ENCODE peak calls at places on chromosomes 13 and 19, in six cellular contexts. D is DND-41, P is heart right ventricle, L is GM20000, I is HFFc6, G is gastrocnemius medialis. W is an unnamed sample.

GRCh38 chr13:49441312-49441711 is 2.6 kb downstream of the CAB39L start:
- DNase-seq in G (no peak), D (no peak), I (no peak), L (no peak), P (no peak), W (no peak)

GRCh38 chr13:96473463-96474157 is 383.7 kb downstream of the HS6ST3 start:
- DNase-seq in P (no peak), L (no peak), G (no peak), D (no peak), I (no peak), W (no peak)

GRCh38 chr13:51923983-51924539 is 62.3 kb downstream of the CCDC70 start:
- DNase-seq in I (no peak), P (no peak), L (no peak), D (no peak), G (no peak), W (peak; percentile 32)

GRCh38 chr19:18591735-18592385 is 3.3 kb downstream of the REX1BD start:
- DNase-seq in I (no peak), D (no peak), G (no peak), P (no peak), L (no peak), W (no peak)

GRCh38 chr13:97026759-97027555 is 32.7 kb upstream of the OXGR1 start:
- DNase-seq in P (no peak), D (no peak), I (no peak), G (no peak), L (no peak), W (no peak)

GRCh38 chr19:39341122-39341719 is 1.0 kb upstream of the SAMD4B start:
- DNase-seq in L (peak; percentile 31), G (peak; percentile 14), P (peak; percentile 21), D (peak; percentile 58), I (no peak), W (no peak)

GRCh38 chr19:6521718-6522646 is 8.8 kb upstream of the TNFSF9 start:
- DNase-seq in L (peak; percentile 66), G (no peak), I (no peak), D (peak; percentile 20), P (no peak), W (peak; percentile 86)

GRCh38 chr13:87344176-87344575 is 327.0 kb upstream of the SLITRK5 start:
- DNase-seq in D (no peak), L (no peak), I (no peak), P (no peak), G (no peak), W (no peak)

GRCh38 chr19:29665826-29666633 is 769 bp downstream of the PLEKHF1 start:
- DNase-seq in I (peak; percentile 14), G (peak; percentile 56), L (no peak), P (peak; percentile 76), D (no peak), W (peak; percentile 47)

GRCh38 chr19:33219261-33219812 is 6.3 kb downstream of the SLC7A10 start:
- DNase-seq in I (no peak), P (no peak), G (no peak), L (no peak), D (no peak), W (peak; percentile 27)

GRCh38 chr13:44103721-44104490 is 224.2 kb downstream of the LACC1 start:
- DNase-seq in P (no peak), G (no peak), L (no peak), I (no peak), D (no peak), W (no peak)

GRCh38 chr13:64078480-64078936 is 2662.9 kb upstream of the PCDH20 start:
- DNase-seq in D (no peak), I (no peak), P (no peak), G (no peak), L (no peak), W (no peak)

GRCh38 chr19:4327252-4327876 is 11.3 kb downstream of the STAP2 start:
- DNase-seq in P (peak; percentile 78), G (no peak), D (peak; percentile 25), I (no peak), L (peak; percentile 71), W (peak; percentile 92)

GRCh38 chr19:44356383-44357111 is at the start of gene ZNF112:
- DNase-seq in G (peak; percentile 85), I (peak; percentile 82), P (peak; percentile 78), L (no peak), D (no peak), W (peak; percentile 32)

GRCh38 chr19:29724102-29724641 is 9.1 kb upstream of the C19orf12 start:
- DNase-seq in I (no peak), D (peak; percentile 60), P (no peak), G (no peak), L (no peak), W (peak; percentile 69)

GRCh38 chr13:62119739-62120700 is 704.4 kb upstream of the PCDH20 start:
- DNase-seq in D (no peak), I (no peak), L (peak; percentile 13), G (no peak), P (no peak), W (no peak)

GRCh38 chr19:30226464-30227070 is 145.6 kb upstream of the ZNF536 start:
- DNase-seq in G (no peak), P (no peak), D (no peak), L (no peak), I (no peak), W (peak; percentile 3)

GRCh38 chr13:76380436-76381065 is 505.7 kb downstream of the KCTD12 start:
- DNase-seq in P (no peak), D (no peak), I (no peak), G (no peak), L (no peak), W (no peak)

GRCh38 chr13:91045351-91046034 is 302.0 kb upstream of the MIR17HG start:
- DNase-seq in L (no peak), D (no peak), I (no peak), P (no peak), G (no peak), W (no peak)

GRCh38 chr19:35869327-35870123 is 1.2 kb downstream of the APLP1 start:
- DNase-seq in G (no peak), P (peak; percentile 66), L (peak; percentile 91), I (peak; percentile 54), D (peak; percentile 20), W (peak; percentile 94)

GRCh38 chr13:46348976-46349375 is 38.1 kb downstream of the RUBCNL start:
- DNase-seq in P (no peak), I (no peak), L (no peak), G (no peak), D (no peak), W (no peak)

GRCh38 chr19:49940482-49940791 is 11.1 kb upstream of the NUP62 start:
- DNase-seq in G (no peak), I (no peak), D (no peak), P (no peak), L (no peak), W (no peak)

GRCh38 chr19:35991731-35992450 is 3.1 kb upstream of the SDHAF1 start:
- DNase-seq in P (no peak), D (no peak), I (no peak), L (no peak), G (no peak), W (no peak)

GRCh38 chr13:110944121-110944967 is 29.5 kb upstream of the ANKRD10 start:
- DNase-seq in L (peak; percentile 64), G (no peak), I (peak; percentile 59), D (peak; percentile 42), P (no peak), W (peak; percentile 43)

GRCh38 chr13:85379433-85379832 is 419.8 kb downstream of the SLITRK6 start:
- DNase-seq in I (no peak), D (no peak), G (no peak), P (no peak), L (no peak), W (no peak)

GRCh38 chr19:43148233-43148632 is 38.1 kb downstream of the PSG5 start:
- DNase-seq in D (no peak), P (no peak), L (no peak), I (peak; percentile 87), G (no peak), W (no peak)

GRCh38 chr13:19592657-19593175 is 31.4 kb upstream of the TPTE2 start:
- DNase-seq in G (no peak), I (no peak), P (no peak), D (no peak), L (no peak), W (no peak)

DNA sequence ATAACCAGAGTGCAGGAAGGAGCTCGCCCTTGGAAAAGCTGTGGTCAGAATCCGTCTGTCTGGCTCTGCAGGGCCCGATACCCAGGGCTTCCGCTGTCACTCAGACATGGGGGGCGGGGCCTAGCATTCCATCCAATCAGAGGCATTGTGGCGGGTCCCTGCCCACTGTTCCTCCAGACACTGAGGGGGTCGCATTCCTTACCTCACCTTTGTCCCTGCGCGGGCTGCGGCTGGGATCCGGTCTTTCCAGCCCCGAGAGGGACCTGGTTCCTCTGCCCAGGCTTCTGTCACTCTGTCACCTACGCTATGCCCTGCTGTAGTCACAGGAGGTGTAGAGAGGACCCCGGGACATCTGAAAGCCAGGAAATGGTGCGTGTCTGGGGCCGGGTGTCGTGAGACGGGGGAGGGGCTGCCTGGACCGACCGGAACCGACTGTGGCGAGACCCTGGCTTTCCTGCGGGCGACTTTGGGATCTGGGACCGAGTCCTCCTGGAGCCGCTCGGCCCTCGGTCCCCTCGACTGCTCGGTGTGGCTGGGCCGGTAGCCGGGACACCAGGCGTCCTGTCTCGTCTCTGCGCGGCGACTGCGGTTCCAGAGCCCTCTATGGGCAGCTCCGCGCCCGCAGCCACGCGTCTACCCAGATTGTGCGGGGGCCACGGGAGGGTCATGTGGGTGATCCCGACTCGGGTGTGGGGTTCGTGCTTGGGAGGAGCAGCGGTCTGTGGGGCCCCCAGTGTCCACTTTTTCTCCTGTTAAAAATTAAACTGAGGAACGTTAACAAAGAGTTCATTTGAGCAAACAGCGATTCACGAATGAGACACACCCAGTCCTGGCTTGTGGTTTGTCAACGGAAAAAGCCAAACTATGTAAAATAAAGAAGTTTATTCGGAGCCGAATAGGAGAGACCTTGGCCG is at the start of gene ZNF69:
- DNase-seq in P (peak; percentile 90), D (peak; percentile 86), G (peak; percentile 67), I (peak; percentile 54), L (peak; percentile 60), W (peak; percentile 83)
- TF ChIP-seq CTCF in P (peak; percentile 47), D (peak; percentile 35), G (peak; percentile 39), I (peak; percentile 26), L (no peak), W (peak; percentile 20)

GRCh38 chr13:100546713-100547405 is 41.7 kb downstream of the GGACT start:
- DNase-seq in I (no peak), G (no peak), P (no peak), L (no peak), D (no peak), W (no peak)
- TF ChIP-seq CTCF in I (no peak), G (no peak), P (no peak), L (no peak), D (no peak), W (no peak)

DNA sequence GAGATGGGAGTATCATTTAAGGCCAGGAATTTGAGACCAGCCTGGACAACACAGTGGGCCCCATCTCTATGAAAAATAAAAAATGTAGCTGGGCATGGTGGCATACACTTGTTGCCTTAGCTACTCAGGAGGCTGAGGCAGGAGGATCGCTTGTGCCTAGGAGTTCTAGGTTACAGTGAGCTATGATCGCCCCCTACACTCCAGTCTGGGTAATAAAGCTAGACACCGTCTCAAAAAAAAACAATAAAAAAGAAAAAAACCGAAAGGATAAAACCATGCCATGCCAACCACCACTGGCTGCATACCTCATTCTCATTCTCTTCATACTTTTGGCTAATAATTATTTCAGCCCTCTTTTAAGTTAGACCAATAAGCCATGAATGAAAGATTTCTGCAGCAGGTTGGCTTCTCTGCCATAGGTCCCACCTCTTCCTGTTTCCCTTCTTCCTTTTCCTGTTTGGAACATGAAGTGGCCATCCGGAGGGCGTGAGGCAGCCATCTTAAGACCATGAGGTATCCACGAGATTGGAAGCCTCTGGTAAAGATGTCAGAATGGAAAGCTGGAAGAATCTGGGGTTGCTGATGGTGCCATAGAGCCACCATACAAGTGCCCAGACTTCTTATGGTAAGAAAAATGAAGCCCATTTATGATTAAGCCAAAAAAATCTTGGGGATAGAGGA is 171.3 kb downstream of the CACNA1A start:
- DNase-seq in I (peak; percentile 3), D (no peak), G (no peak), P (no peak), L (no peak), W (peak; percentile 2)
- TF ChIP-seq CTCF in I (peak; percentile 28), D (no peak), G (no peak), P (no peak), L (no peak), W (no peak)

GRCh38 chr13:37869756-37870488 is at the start of gene TRPC4:
- DNase-seq in P (peak; percentile 33), I (peak; percentile 86), G (no peak), D (no peak), L (no peak), W (no peak)
- TF ChIP-seq CTCF in P (peak; percentile 66), I (peak; percentile 78), G (no peak), D (peak; percentile 5), L (no peak), W (no peak)